ENCODE peak calls at places on chromosomes 13 and 19, in four cellular contexts. One of them, this sample, is unnamed.

GRCh38 chr13:77338961-77339401 is 12.1 kb upstream of the MYCBP2 start:
- DNase-seq in SK-N-SH: no peak
- DNase-seq in sigmoid colon: no peak
- DNase-seq in breast epithelium: no peak
- DNase-seq in this sample: no peak

GRCh38 chr13:33150662-33151061 is 134.4 kb downstream of the KL start:
- DNase-seq in SK-N-SH: no peak
- DNase-seq in sigmoid colon: no peak
- DNase-seq in breast epithelium: no peak
- DNase-seq in this sample: no peak

GRCh38 chr19:41697198-41697855 is 9.3 kb upstream of the CEACAM7 start:
- DNase-seq in SK-N-SH: no peak
- DNase-seq in sigmoid colon: peak; percentile 33
- DNase-seq in breast epithelium: no peak
- DNase-seq in this sample: no peak

GRCh38 chr13:44309771-44310767 is 63.6 kb upstream of the SERP2 start:
- DNase-seq in SK-N-SH: no peak
- DNase-seq in sigmoid colon: peak; percentile 74
- DNase-seq in breast epithelium: no peak
- DNase-seq in this sample: no peak

GRCh38 chr13:112106467-112107141 is 39.7 kb downstream of the SOX1 start:
- DNase-seq in SK-N-SH: no peak
- DNase-seq in sigmoid colon: no peak
- DNase-seq in breast epithelium: no peak
- DNase-seq in this sample: no peak

GRCh38 chr19:7986321-7987083 is 18.9 kb downstream of the ELAVL1 start:
- DNase-seq in SK-N-SH: no peak
- DNase-seq in sigmoid colon: no peak
- DNase-seq in breast epithelium: no peak
- DNase-seq in this sample: no peak

GRCh38 chr19:3276341-3276799 is 51.9 kb downstream of the CELF5 start:
- DNase-seq in SK-N-SH: peak; percentile 86
- DNase-seq in sigmoid colon: no peak
- DNase-seq in breast epithelium: peak; percentile 56
- DNase-seq in this sample: no peak

GRCh38 chr13:112869202-112870061 is 99.6 kb upstream of the MCF2L start:
- DNase-seq in SK-N-SH: no peak
- DNase-seq in sigmoid colon: peak; percentile 46
- DNase-seq in breast epithelium: no peak
- DNase-seq in this sample: no peak

GRCh38 chr19:44574201-44574950 is 39.0 kb upstream of the IGSF23 start:
- DNase-seq in SK-N-SH: no peak
- DNase-seq in sigmoid colon: no peak
- DNase-seq in breast epithelium: no peak
- DNase-seq in this sample: no peak

GRCh38 chr19:18292810-18293641 is 11.6 kb upstream of the JUND start:
- DNase-seq in SK-N-SH: peak; percentile 92
- DNase-seq in sigmoid colon: peak; percentile 95
- DNase-seq in breast epithelium: peak; percentile 70
- DNase-seq in this sample: peak; percentile 85

GRCh38 chr19:13931582-13932378 is 6.4 kb downstream of the PODNL1 start:
- DNase-seq in SK-N-SH: peak; percentile 28
- DNase-seq in sigmoid colon: no peak
- DNase-seq in breast epithelium: no peak
- DNase-seq in this sample: no peak

GRCh38 chr19:18135712-18136584 is 17.0 kb upstream of the PIK3R2 start:
- DNase-seq in SK-N-SH: no peak
- DNase-seq in sigmoid colon: no peak
- DNase-seq in breast epithelium: no peak
- DNase-seq in this sample: no peak

GRCh38 chr13:114339779-114340534 is 25.7 kb downstream of the CHAMP1 start:
- DNase-seq in SK-N-SH: peak; percentile 70
- DNase-seq in sigmoid colon: peak; percentile 74
- DNase-seq in breast epithelium: no peak
- DNase-seq in this sample: peak; percentile 81

GRCh38 chr13:26457212-26457611 is 100.3 kb upstream of the WASF3 start:
- DNase-seq in SK-N-SH: no peak
- DNase-seq in sigmoid colon: no peak
- DNase-seq in breast epithelium: no peak
- DNase-seq in this sample: peak; percentile 16

GRCh38 chr19:52600639-52601024 is 30.5 kb downstream of the ZNF701 start:
- DNase-seq in SK-N-SH: no peak
- DNase-seq in sigmoid colon: peak; percentile 62
- DNase-seq in breast epithelium: no peak
- DNase-seq in this sample: no peak

GRCh38 chr13:44322928-44323327 is 50.7 kb upstream of the SERP2 start:
- DNase-seq in SK-N-SH: no peak
- DNase-seq in sigmoid colon: no peak
- DNase-seq in breast epithelium: no peak
- DNase-seq in this sample: no peak

GRCh38 chr13:81771948-81772347 is 1431.0 kb upstream of the SPRY2 start:
- DNase-seq in SK-N-SH: no peak
- DNase-seq in sigmoid colon: no peak
- DNase-seq in breast epithelium: no peak
- DNase-seq in this sample: no peak

GRCh38 chr19:2762783-2763496 is 20.1 kb downstream of the SGTA start:
- DNase-seq in SK-N-SH: no peak
- DNase-seq in sigmoid colon: no peak
- DNase-seq in breast epithelium: no peak
- DNase-seq in this sample: no peak

GRCh38 chr19:41802770-41803169 is 6.4 kb downstream of the CEACAM3 start:
- DNase-seq in SK-N-SH: no peak
- DNase-seq in sigmoid colon: no peak
- DNase-seq in breast epithelium: no peak
- DNase-seq in this sample: peak; percentile 59

GRCh38 chr19:13052447-13053232 is 50.0 kb downstream of the LYL1 start:
- DNase-seq in SK-N-SH: no peak
- DNase-seq in sigmoid colon: no peak
- DNase-seq in breast epithelium: no peak
- DNase-seq in this sample: no peak

GRCh38 chr19:16801599-16801998 is 27.6 kb upstream of the SIN3B start:
- DNase-seq in SK-N-SH: no peak
- DNase-seq in sigmoid colon: no peak
- DNase-seq in breast epithelium: no peak
- DNase-seq in this sample: no peak

GRCh38 chr19:48444933-48445194 is 919 bp upstream of the GRWD1 start:
- DNase-seq in SK-N-SH: no peak
- DNase-seq in sigmoid colon: no peak
- DNase-seq in breast epithelium: no peak
- DNase-seq in this sample: no peak

GRCh38 chr19:1261863-1262686 is 7.1 kb upstream of the CIRBP start:
- DNase-seq in SK-N-SH: no peak
- DNase-seq in sigmoid colon: peak; percentile 86
- DNase-seq in breast epithelium: peak; percentile 91
- DNase-seq in this sample: no peak

DNA sequence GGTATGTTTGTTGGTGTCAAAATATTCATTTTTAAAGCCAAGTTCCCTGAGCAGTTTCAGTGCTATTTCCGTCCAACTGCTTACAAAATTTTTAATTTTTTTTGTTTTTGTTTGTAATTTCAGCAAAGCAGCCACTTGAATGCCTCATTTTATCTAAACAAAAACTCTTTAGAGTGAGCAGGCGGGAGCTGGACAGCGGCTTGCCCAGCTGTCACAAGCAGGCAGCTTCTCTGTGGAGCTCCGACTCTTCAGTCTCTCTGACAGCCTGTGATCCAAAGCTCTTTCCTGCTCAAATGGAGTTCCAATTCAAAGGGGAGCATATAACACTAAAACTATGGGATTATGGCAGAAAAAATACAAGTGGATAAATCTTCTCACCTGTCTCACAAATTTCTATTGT is 618.3 kb upstream of the PCDH20 start:
- DNase-seq in SK-N-SH: no peak
- DNase-seq in sigmoid colon: no peak
- DNase-seq in breast epithelium: no peak
- DNase-seq in this sample: no peak
- TF ChIP-seq POLR2AphosphoS5 in SK-N-SH: no peak
- TF ChIP-seq POLR2AphosphoS5 in sigmoid colon: no peak
- TF ChIP-seq POLR2AphosphoS5 in breast epithelium: no peak
- TF ChIP-seq POLR2AphosphoS5 in this sample: no peak

DNA sequence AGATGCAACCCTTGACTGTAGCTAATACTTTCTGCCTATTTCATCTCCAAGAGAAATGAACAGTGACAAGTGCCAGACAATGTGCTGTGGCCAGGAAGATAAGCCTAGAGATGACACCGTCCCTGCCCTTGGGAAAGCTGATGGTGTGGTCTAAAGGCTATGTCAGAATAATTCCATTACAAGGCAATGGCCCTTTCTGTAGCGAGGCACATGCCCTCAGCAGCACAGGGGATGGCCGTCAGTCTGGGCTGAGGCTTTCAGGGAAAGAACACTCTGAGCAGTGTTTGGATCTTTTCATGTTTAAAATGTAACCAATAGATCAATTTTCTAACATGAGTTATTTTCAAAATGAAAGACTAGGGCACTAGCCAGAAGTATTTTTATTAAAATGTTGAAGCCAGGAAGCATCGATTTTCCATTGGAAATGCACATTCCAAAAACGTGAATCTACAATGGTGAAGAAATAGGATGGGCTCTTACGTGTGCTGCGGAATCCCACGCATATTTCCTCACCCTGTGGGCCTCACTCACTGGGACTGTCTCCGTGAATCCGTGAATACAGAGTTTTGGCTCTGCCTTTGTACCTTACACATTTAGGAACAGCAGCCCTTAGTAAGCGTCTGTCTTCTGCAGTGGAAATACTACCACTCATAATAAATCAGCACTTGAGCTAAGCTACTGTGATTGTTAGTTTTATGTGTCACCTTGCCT is 22.0 kb downstream of the COL4A1 start:
- DNase-seq in SK-N-SH: no peak
- DNase-seq in sigmoid colon: peak; percentile 29
- DNase-seq in breast epithelium: no peak
- DNase-seq in this sample: no peak
- H3K4me3 ChIP-seq in SK-N-SH: no peak overlapping the region
- H3K4me3 ChIP-seq in sigmoid colon: no peak overlapping the region
- H3K4me3 ChIP-seq in breast epithelium: no peak overlapping the region
- H3K4me3 ChIP-seq in this sample: no peak overlapping the region

GRCh38 chr13:23876265-23876664 is 12.9 kb downstream of the MIPEP start:
- DNase-seq in SK-N-SH: peak; percentile 36
- DNase-seq in sigmoid colon: no peak
- DNase-seq in breast epithelium: no peak
- DNase-seq in this sample: no peak
- TF ChIP-seq CTCF in SK-N-SH: peak; percentile 58
- TF ChIP-seq CTCF in sigmoid colon: no peak
- TF ChIP-seq CTCF in breast epithelium: no peak
- TF ChIP-seq CTCF in this sample: peak; percentile 15

GRCh38 chr19:54312436-54313362 is at the start of gene LILRA5:
- DNase-seq in SK-N-SH: no peak
- DNase-seq in sigmoid colon: peak; percentile 68
- DNase-seq in breast epithelium: no peak
- DNase-seq in this sample: no peak
- TF ChIP-seq POLR2AphosphoS5 in SK-N-SH: no peak
- TF ChIP-seq POLR2AphosphoS5 in sigmoid colon: no peak
- TF ChIP-seq POLR2AphosphoS5 in breast epithelium: no peak
- TF ChIP-seq POLR2AphosphoS5 in this sample: no peak

DNA sequence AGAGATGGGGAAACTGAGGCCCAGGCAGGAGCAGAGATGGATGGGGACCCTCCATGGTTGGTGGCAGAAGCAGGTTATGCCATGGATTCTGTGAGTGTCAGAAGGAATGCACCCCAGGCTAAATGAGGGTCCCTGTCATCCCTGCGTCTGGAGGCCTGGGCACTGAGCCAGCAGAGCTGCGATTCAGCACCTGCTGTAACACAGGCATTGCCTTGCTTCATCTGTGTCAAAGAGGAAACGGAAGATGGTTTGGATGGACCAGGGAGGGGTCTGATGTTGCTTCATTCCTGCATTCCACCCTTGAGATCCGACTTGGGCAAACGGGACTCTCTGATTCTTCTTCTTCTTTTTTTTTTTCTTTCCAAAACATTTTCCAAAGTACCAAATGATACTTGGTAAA is 1.2 kb downstream of the C5AR1 start:
- DNase-seq in SK-N-SH: peak; percentile 62
- DNase-seq in sigmoid colon: no peak
- DNase-seq in breast epithelium: no peak
- DNase-seq in this sample: peak; percentile 91
- H3K4me3 ChIP-seq in SK-N-SH: no peak overlapping the region
- H3K4me3 ChIP-seq in sigmoid colon: no peak overlapping the region
- H3K4me3 ChIP-seq in breast epithelium: no peak overlapping the region
- H3K4me3 ChIP-seq in this sample: peak overlapping the region; percentile 5

DNA sequence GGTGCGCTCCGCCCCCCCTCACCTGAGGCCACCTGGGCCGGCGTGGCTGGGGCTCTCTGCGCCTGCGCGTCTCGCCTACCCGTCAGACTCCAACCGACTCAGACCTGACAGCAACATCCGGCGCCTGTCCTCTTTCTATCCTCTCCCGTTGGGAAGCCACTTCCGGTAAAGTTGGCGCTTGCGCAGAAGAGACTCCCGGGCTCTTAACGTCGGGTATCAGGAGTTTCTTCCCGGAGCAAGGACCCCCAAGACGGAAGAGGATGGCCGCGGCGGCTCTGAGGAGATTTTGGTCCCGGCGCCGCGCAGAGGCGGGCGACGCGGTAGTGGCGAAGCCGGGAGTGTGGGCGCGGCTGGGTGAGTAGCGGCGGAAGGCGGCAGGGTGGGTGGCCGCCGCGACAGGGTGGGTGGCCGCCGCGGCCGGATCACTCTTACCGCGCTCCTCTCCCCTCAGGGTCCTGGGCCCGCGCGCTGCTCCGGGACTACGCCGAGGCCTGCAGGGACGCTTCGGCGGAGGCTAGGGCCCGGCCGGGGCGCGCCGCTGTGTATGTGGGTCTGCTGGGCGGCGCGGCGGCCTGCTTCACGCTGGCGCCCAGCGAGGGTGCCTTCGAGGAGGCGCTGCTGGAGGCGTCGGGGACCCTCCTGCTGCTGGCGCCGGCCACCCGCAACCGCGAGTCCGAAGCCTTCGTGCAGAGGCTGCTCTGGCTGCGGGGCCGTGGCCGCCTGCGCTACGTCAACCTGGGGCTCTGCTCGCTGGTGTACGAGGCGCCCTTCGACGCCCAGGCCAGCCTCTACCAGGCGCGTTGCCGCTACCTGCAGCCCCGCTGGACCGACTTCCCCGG is at the start of the genes TIMM29 and YIPF2:
- DNase-seq in SK-N-SH: peak; percentile 98
- DNase-seq in sigmoid colon: peak; percentile 99
- DNase-seq in breast epithelium: peak; percentile 98
- DNase-seq in this sample: peak; percentile 99
- TF ChIP-seq CTCF in SK-N-SH: no peak
- TF ChIP-seq CTCF in sigmoid colon: no peak
- TF ChIP-seq CTCF in breast epithelium: no peak
- TF ChIP-seq CTCF in this sample: no peak

This sample was measured in HL-60.